ENCODE peak calls at places on chromosomes 1 and 21, in ten cellular contexts. One of them, this sample, is unnamed.

GRCh38 chr1:38908821-38909220 is 27.4 kb upstream of the GJA9 start:
- DNase-seq in stomach: no peak
- DNase-seq in type B pancreatic cell: no peak
- DNase-seq in foreskin fibroblast: no peak
- DNase-seq in fibroblast of the aortic adventitia: no peak
- DNase-seq in ovary: no peak
- DNase-seq in progenitor cell of endocrine pancreas: no peak
- DNase-seq in NB4: no peak
- DNase-seq in A549: no peak
- DNase-seq in uterus: no peak
- DNase-seq in this sample: no peak

GRCh38 chr1:201754353-201754752 is 74.6 kb upstream of the IPO9 start:
- DNase-seq in stomach: no peak
- DNase-seq in type B pancreatic cell: no peak
- DNase-seq in foreskin fibroblast: no peak
- DNase-seq in fibroblast of the aortic adventitia: peak; percentile 65
- DNase-seq in ovary: no peak
- DNase-seq in progenitor cell of endocrine pancreas: no peak
- DNase-seq in NB4: no peak
- DNase-seq in A549: no peak
- DNase-seq in uterus: peak; percentile 56
- DNase-seq in this sample: no peak

GRCh38 chr1:211928993-211929637 is 98.6 kb upstream of the LPGAT1 start:
- DNase-seq in stomach: peak; percentile 51
- DNase-seq in type B pancreatic cell: no peak
- DNase-seq in foreskin fibroblast: peak; percentile 26
- DNase-seq in fibroblast of the aortic adventitia: peak; percentile 47
- DNase-seq in ovary: no peak
- DNase-seq in progenitor cell of endocrine pancreas: no peak
- DNase-seq in NB4: peak; percentile 91
- DNase-seq in A549: peak; percentile 80
- DNase-seq in uterus: no peak
- DNase-seq in this sample: no peak

GRCh38 chr1:227604446-227604845 is 41.1 kb downstream of the ZNF678 start:
- DNase-seq in stomach: no peak
- DNase-seq in type B pancreatic cell: no peak
- DNase-seq in foreskin fibroblast: no peak
- DNase-seq in fibroblast of the aortic adventitia: no peak
- DNase-seq in ovary: no peak
- DNase-seq in progenitor cell of endocrine pancreas: no peak
- DNase-seq in NB4: no peak
- DNase-seq in A549: no peak
- DNase-seq in uterus: no peak
- DNase-seq in this sample: no peak

GRCh38 chr21:42361286-42361685 is 5.0 kb downstream of the TFF1 start:
- DNase-seq in stomach: no peak
- DNase-seq in type B pancreatic cell: no peak
- DNase-seq in foreskin fibroblast: no peak
- DNase-seq in fibroblast of the aortic adventitia: no peak
- DNase-seq in ovary: no peak
- DNase-seq in progenitor cell of endocrine pancreas: no peak
- DNase-seq in NB4: no peak
- DNase-seq in A549: no peak
- DNase-seq in uterus: no peak
- DNase-seq in this sample: no peak

GRCh38 chr1:77833521-77834100 is 54.2 kb downstream of the MIGA1 start:
- DNase-seq in stomach: no peak
- DNase-seq in type B pancreatic cell: no peak
- DNase-seq in foreskin fibroblast: no peak
- DNase-seq in fibroblast of the aortic adventitia: no peak
- DNase-seq in ovary: no peak
- DNase-seq in progenitor cell of endocrine pancreas: no peak
- DNase-seq in NB4: no peak
- DNase-seq in A549: no peak
- DNase-seq in uterus: no peak
- DNase-seq in this sample: no peak

GRCh38 chr1:175520186-175520585 is 223.2 kb downstream of the TNR start:
- DNase-seq in stomach: peak; percentile 58
- DNase-seq in type B pancreatic cell: no peak
- DNase-seq in foreskin fibroblast: no peak
- DNase-seq in fibroblast of the aortic adventitia: peak; percentile 21
- DNase-seq in ovary: no peak
- DNase-seq in progenitor cell of endocrine pancreas: no peak
- DNase-seq in NB4: no peak
- DNase-seq in A549: no peak
- DNase-seq in uterus: no peak
- DNase-seq in this sample: no peak

GRCh38 chr1:109490029-109490933 is 3.6 kb upstream of the CYB561D1 start:
- DNase-seq in stomach: peak; percentile 75
- DNase-seq in type B pancreatic cell: no peak
- DNase-seq in foreskin fibroblast: peak; percentile 52
- DNase-seq in fibroblast of the aortic adventitia: peak; percentile 77
- DNase-seq in ovary: peak; percentile 64
- DNase-seq in progenitor cell of endocrine pancreas: peak; percentile 51
- DNase-seq in NB4: peak; percentile 75
- DNase-seq in A549: peak; percentile 38
- DNase-seq in uterus: peak; percentile 70
- DNase-seq in this sample: no peak

GRCh38 chr1:67652800-67653199 is 32.2 kb upstream of the GADD45A start:
- DNase-seq in stomach: no peak
- DNase-seq in type B pancreatic cell: no peak
- DNase-seq in foreskin fibroblast: peak; percentile 65
- DNase-seq in fibroblast of the aortic adventitia: peak; percentile 67
- DNase-seq in ovary: no peak
- DNase-seq in progenitor cell of endocrine pancreas: no peak
- DNase-seq in NB4: peak; percentile 6
- DNase-seq in A549: peak; percentile 29
- DNase-seq in uterus: peak; percentile 56
- DNase-seq in this sample: no peak

GRCh38 chr21:18468775-18469174 is 65.2 kb upstream of the TMPRSS15 start:
- DNase-seq in stomach: no peak
- DNase-seq in type B pancreatic cell: no peak
- DNase-seq in foreskin fibroblast: no peak
- DNase-seq in fibroblast of the aortic adventitia: no peak
- DNase-seq in ovary: no peak
- DNase-seq in progenitor cell of endocrine pancreas: no peak
- DNase-seq in NB4: no peak
- DNase-seq in A549: no peak
- DNase-seq in uterus: no peak
- DNase-seq in this sample: no peak

GRCh38 chr1:110673805-110674336 is 869 bp downstream of the KCNA3 start:
- DNase-seq in stomach: no peak
- DNase-seq in type B pancreatic cell: no peak
- DNase-seq in foreskin fibroblast: no peak
- DNase-seq in fibroblast of the aortic adventitia: no peak
- DNase-seq in ovary: no peak
- DNase-seq in progenitor cell of endocrine pancreas: no peak
- DNase-seq in NB4: no peak
- DNase-seq in A549: no peak
- DNase-seq in uterus: no peak
- DNase-seq in this sample: no peak

GRCh38 chr1:61925591-61926298 is 183.5 kb downstream of the PATJ start:
- DNase-seq in stomach: no peak
- DNase-seq in type B pancreatic cell: no peak
- DNase-seq in foreskin fibroblast: no peak
- DNase-seq in fibroblast of the aortic adventitia: no peak
- DNase-seq in ovary: no peak
- DNase-seq in progenitor cell of endocrine pancreas: no peak
- DNase-seq in NB4: no peak
- DNase-seq in A549: no peak
- DNase-seq in uterus: no peak
- DNase-seq in this sample: no peak

GRCh38 chr1:159752135-159752580 is 28.6 kb upstream of the DUSP23 start:
- DNase-seq in stomach: no peak
- DNase-seq in type B pancreatic cell: no peak
- DNase-seq in foreskin fibroblast: peak; percentile 28
- DNase-seq in fibroblast of the aortic adventitia: peak; percentile 93
- DNase-seq in ovary: no peak
- DNase-seq in progenitor cell of endocrine pancreas: no peak
- DNase-seq in NB4: no peak
- DNase-seq in A549: peak; percentile 76
- DNase-seq in uterus: peak; percentile 76
- DNase-seq in this sample: no peak

GRCh38 chr1:116496380-116496779 is 74.4 kb downstream of the CD58 start:
- DNase-seq in stomach: no peak
- DNase-seq in type B pancreatic cell: no peak
- DNase-seq in foreskin fibroblast: peak; percentile 62
- DNase-seq in fibroblast of the aortic adventitia: peak; percentile 72
- DNase-seq in ovary: no peak
- DNase-seq in progenitor cell of endocrine pancreas: no peak
- DNase-seq in NB4: peak; percentile 79
- DNase-seq in A549: no peak
- DNase-seq in uterus: no peak
- DNase-seq in this sample: no peak

DNA sequence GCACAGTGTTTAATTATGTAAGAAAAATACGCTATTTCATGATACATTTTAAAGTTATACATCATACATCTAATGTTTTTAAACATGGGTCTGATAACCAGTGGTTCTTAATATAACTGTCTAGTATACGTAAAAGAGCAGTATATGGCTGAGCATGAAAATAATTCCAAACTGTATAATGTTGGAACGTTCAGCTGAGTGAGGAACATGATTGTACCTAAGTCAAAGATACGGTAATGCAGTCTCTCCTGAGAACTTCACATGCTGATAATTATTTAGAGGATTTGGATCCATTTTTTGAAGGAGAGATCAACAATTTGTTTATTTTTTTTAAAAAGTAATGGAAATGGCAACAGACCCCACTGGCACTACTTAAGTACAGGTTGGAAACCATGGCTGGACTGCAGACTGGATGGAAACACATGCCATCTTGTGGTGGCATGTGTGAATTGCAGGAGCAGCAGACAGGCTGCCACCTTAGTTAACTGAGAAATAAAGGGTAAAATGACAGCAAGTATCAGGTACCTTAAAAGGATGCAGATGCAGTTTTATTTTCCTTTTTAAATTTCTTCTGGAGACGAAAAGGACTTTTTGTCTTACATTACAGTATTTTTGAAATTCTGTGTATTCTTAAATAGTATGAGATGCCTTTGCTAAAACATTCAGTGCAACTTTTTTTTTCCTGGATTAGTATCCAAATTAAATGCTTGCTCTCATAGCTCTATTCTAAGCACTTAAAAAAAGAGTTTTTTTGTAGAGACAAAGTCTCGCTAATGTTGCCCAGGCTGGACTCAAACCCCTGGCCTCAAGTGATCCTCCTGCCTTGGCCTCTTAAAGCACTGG is 73.8 kb downstream of the MTR start:
- DNase-seq in stomach: peak; percentile 53
- DNase-seq in type B pancreatic cell: no peak
- DNase-seq in foreskin fibroblast: peak; percentile 59
- DNase-seq in fibroblast of the aortic adventitia: peak; percentile 71
- DNase-seq in ovary: no peak
- DNase-seq in progenitor cell of endocrine pancreas: peak; percentile 14
- DNase-seq in NB4: peak; percentile 73
- DNase-seq in A549: peak; percentile 72
- DNase-seq in uterus: no peak
- DNase-seq in this sample: no peak
- TF ChIP-seq CTCF in stomach: peak; percentile 91
- TF ChIP-seq CTCF in type B pancreatic cell: peak; percentile 94
- TF ChIP-seq CTCF in foreskin fibroblast: peak; percentile 96
- TF ChIP-seq CTCF in fibroblast of the aortic adventitia: peak; percentile 95
- TF ChIP-seq CTCF in ovary: peak; percentile 34
- TF ChIP-seq CTCF in progenitor cell of endocrine pancreas: peak; percentile 97
- TF ChIP-seq CTCF in NB4: peak; percentile 82
- TF ChIP-seq CTCF in A549: peak; percentile 82
- TF ChIP-seq CTCF in uterus: peak; percentile 37
- TF ChIP-seq CTCF in this sample: peak; percentile 85

DNA sequence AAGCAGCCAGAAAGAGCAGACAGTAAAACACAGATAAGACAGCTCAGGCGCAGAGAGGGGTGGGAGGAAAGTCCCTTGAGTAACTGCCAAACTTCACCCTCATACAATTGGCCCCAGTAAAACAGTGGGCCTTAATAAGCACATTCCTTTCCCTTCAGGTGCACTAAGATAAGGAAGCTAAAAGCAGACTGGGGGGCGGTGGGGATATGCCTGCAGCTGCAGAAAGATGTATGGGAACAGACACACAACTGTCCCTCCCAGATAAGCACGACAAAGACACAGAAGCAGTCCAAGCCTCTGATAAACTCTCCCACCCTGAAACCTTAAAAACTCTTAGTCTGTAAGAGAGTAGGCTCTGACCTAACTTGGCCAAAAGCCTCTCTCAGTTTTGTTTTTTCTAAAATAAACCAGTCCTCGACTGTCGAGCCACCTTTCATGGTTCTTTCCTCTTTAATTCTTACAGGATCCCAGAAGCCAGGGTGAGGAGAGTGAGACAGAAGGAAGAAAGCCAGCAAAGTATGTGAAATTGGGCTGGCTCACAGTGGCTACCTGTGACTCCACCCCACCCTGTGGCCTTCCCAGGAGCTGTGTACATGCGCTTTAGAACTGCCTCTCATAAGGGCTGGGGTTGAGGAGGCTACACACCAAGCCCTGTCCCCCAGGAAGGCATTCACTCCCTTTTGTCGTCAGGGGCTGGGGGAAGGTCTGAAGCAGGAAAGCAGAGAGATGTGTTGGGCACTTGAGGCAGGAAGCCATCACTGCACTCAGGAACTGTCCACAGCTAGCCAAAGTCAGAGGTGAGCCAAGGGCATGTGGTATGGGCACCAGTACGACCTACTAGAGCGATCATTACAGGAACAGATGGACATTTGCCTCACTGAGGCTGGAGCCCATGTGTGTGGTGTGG is 4.6 kb downstream of the PGLYRP4 start:
- DNase-seq in stomach: no peak
- DNase-seq in type B pancreatic cell: peak; percentile 34
- DNase-seq in foreskin fibroblast: no peak
- DNase-seq in fibroblast of the aortic adventitia: no peak
- DNase-seq in ovary: no peak
- DNase-seq in progenitor cell of endocrine pancreas: peak; percentile 5
- DNase-seq in NB4: no peak
- DNase-seq in A549: no peak
- DNase-seq in uterus: no peak
- DNase-seq in this sample: no peak
- TF ChIP-seq CTCF in stomach: no peak
- TF ChIP-seq CTCF in type B pancreatic cell: no peak
- TF ChIP-seq CTCF in foreskin fibroblast: no peak
- TF ChIP-seq CTCF in fibroblast of the aortic adventitia: no peak
- TF ChIP-seq CTCF in ovary: no peak
- TF ChIP-seq CTCF in progenitor cell of endocrine pancreas: no peak
- TF ChIP-seq CTCF in NB4: no peak
- TF ChIP-seq CTCF in A549: no peak
- TF ChIP-seq CTCF in uterus: no peak
- TF ChIP-seq CTCF in this sample: no peak

GRCh38 chr1:63915121-63915520 is 141.3 kb downstream of the ROR1 start:
- DNase-seq in stomach: no peak
- DNase-seq in type B pancreatic cell: no peak
- DNase-seq in foreskin fibroblast: no peak
- DNase-seq in fibroblast of the aortic adventitia: peak; percentile 40
- DNase-seq in ovary: no peak
- DNase-seq in progenitor cell of endocrine pancreas: no peak
- DNase-seq in NB4: no peak
- DNase-seq in A549: peak; percentile 41
- DNase-seq in uterus: no peak
- DNase-seq in this sample: no peak
- TF ChIP-seq CTCF in stomach: no peak
- TF ChIP-seq CTCF in type B pancreatic cell: peak; percentile 58
- TF ChIP-seq CTCF in foreskin fibroblast: peak; percentile 43
- TF ChIP-seq CTCF in fibroblast of the aortic adventitia: peak; percentile 36
- TF ChIP-seq CTCF in ovary: no peak
- TF ChIP-seq CTCF in progenitor cell of endocrine pancreas: no peak
- TF ChIP-seq CTCF in NB4: no peak
- TF ChIP-seq CTCF in A549: no peak
- TF ChIP-seq CTCF in uterus: peak; percentile 11
- TF ChIP-seq CTCF in this sample: peak; percentile 35

GRCh38 chr1:18097206-18097605 is 10.4 kb upstream of the IGSF21 start:
- DNase-seq in stomach: no peak
- DNase-seq in type B pancreatic cell: no peak
- DNase-seq in foreskin fibroblast: no peak
- DNase-seq in fibroblast of the aortic adventitia: no peak
- DNase-seq in ovary: no peak
- DNase-seq in progenitor cell of endocrine pancreas: no peak
- DNase-seq in NB4: no peak
- DNase-seq in A549: no peak
- DNase-seq in uterus: no peak
- DNase-seq in this sample: no peak
- TF ChIP-seq CTCF in stomach: no peak
- TF ChIP-seq CTCF in type B pancreatic cell: no peak
- TF ChIP-seq CTCF in foreskin fibroblast: no peak
- TF ChIP-seq CTCF in fibroblast of the aortic adventitia: no peak
- TF ChIP-seq CTCF in ovary: no peak
- TF ChIP-seq CTCF in progenitor cell of endocrine pancreas: no peak
- TF ChIP-seq CTCF in NB4: no peak
- TF ChIP-seq CTCF in A549: no peak
- TF ChIP-seq CTCF in uterus: no peak
- TF ChIP-seq CTCF in this sample: no peak